ENCODE peak calls at places on chromosomes 5 and 9, in nine cellular contexts. R, E, T, L, K, J, S, Q and B are unnamed samples.

GRCh38 chr9:127991017-127991756 is 10.4 kb upstream of the EEIG1 start:
- DNase-seq in E (no peak), S (no peak), L (no peak), T (no peak), Q (peak), K (peak), J (no peak), R (no peak), B (no peak)

GRCh38 chr5:74643160-74643562 is 2.6 kb upstream of the ENC1 start:
- DNase-seq in R (peak), L (no peak), E (no peak), S (no peak), K (no peak), J (peak), Q (peak), T (no peak), B (peak)

GRCh38 chr9:109918359-109919163 is 138.6 kb downstream of the PALM2AKAP2 start:
- DNase-seq in S (no peak), R (no peak), L (no peak), E (no peak), J (peak), T (no peak), K (peak), Q (no peak), B (peak)

GRCh38 chr5:62786099-62786498 is 207.5 kb downstream of the LRRC70 start:
- DNase-seq in J (no peak), Q (no peak), T (no peak), S (no peak), R (no peak), E (no peak), K (no peak), L (no peak), B (no peak)

GRCh38 chr5:123665822-123666371 is 153.9 kb downstream of the CSNK1G3 start:
- DNase-seq in R (no peak), L (no peak), K (no peak), E (no peak), Q (peak), T (no peak), S (no peak), J (no peak), B (no peak)

GRCh38 chr5:170393235-170393634 is 4.1 kb upstream of the KCNMB1 start:
- DNase-seq in J (no peak), L (no peak), E (no peak), R (no peak), S (no peak), T (no peak), K (no peak), Q (no peak), B (no peak)

GRCh38 chr5:55071413-55071812 is 31.0 kb upstream of the GZMA start:
- DNase-seq in E (no peak), J (no peak), S (no peak), T (peak), R (no peak), Q (no peak), L (no peak), K (no peak), B (no peak)

GRCh38 chr5:111953351-111954127 is 196.5 kb upstream of the NREP start:
- DNase-seq in E (no peak), S (no peak), L (no peak), J (peak), T (no peak), K (no peak), R (peak), Q (no peak), B (peak)

GRCh38 chr9:14031015-14031414 is 282.9 kb downstream of the NFIB start:
- DNase-seq in Q (no peak), R (peak), E (no peak), T (peak), K (no peak), J (peak), L (peak), S (no peak), B (peak)

GRCh38 chr9:94526271-94526670 is 28.6 kb upstream of the PCAT7 start:
- DNase-seq in E (no peak), L (no peak), K (no peak), R (no peak), T (no peak), Q (no peak), J (no peak), S (no peak), B (no peak)

GRCh38 chr5:178201927-178202235 is 2.5 kb upstream of the HNRNPAB start:
- DNase-seq in T (peak), R (no peak), K (no peak), E (no peak), S (no peak), J (no peak), L (no peak), Q (no peak), B (no peak)

GRCh38 chr5:96962540-96962991 is 26.7 kb downstream of the LNPEP start:
- DNase-seq in Q (no peak), E (no peak), T (no peak), R (no peak), K (no peak), J (no peak), S (no peak), L (no peak), B (no peak)

GRCh38 chr5:94415798-94416197 is 202.6 kb downstream of the KIAA0825 start:
- DNase-seq in S (no peak), J (no peak), L (no peak), K (no peak), R (no peak), Q (no peak), T (no peak), E (no peak), B (no peak)

GRCh38 chr9:73426226-73426625 is 274.6 kb downstream of the ANXA1 start:
- DNase-seq in S (no peak), E (no peak), L (no peak), J (no peak), T (no peak), K (no peak), R (no peak), Q (no peak), B (no peak)

GRCh38 chr5:167916706-167917105 is 374.7 kb upstream of the WWC1 start:
- DNase-seq in T (peak), E (no peak), L (peak), Q (no peak), K (no peak), J (peak), S (no peak), R (no peak), B (peak)

GRCh38 chr5:179793470-179794139 is at the start of gene LTC4S:
- DNase-seq in T (peak), L (peak), S (peak), R (peak), Q (no peak), K (peak), E (no peak), J (peak), B (peak)

GRCh38 chr5:143102414-143102813 is 301.1 kb downstream of the NR3C1 start:
- DNase-seq in J (no peak), L (no peak), K (no peak), S (no peak), T (no peak), E (no peak), R (peak), Q (no peak), B (no peak)

GRCh38 chr5:109078448-109078847 is 330.8 kb downstream of the FER start:
- DNase-seq in K (no peak), Q (no peak), R (no peak), J (no peak), E (no peak), T (no peak), S (no peak), L (no peak), B (no peak)

GRCh38 chr9:16726718-16727451 is 143.6 kb downstream of the BNC2 start:
- DNase-seq in S (peak), Q (peak), L (peak), K (peak), R (peak), J (peak), T (peak), E (peak), B (peak)

GRCh38 chr5:107633171-107633901 is 37.4 kb downstream of the EFNA5 start:
- DNase-seq in R (peak), T (no peak), J (peak), K (no peak), Q (no peak), S (no peak), L (no peak), E (no peak), B (peak)

GRCh38 chr9:89428901-89429890 is 68.7 kb downstream of the SEMA4D start:
- DNase-seq in E (no peak), J (no peak), Q (peak), K (no peak), T (peak), R (no peak), L (no peak), S (no peak), B (no peak)

GRCh38 chr5:125928663-125929062 is 494.5 kb upstream of the GRAMD2B start:
- DNase-seq in L (no peak), R (peak), Q (no peak), K (no peak), J (no peak), T (no peak), E (no peak), S (no peak), B (no peak)

GRCh38 chr5:111494350-111494999 is 17.9 kb downstream of the STARD4 start:
- DNase-seq in E (no peak), L (no peak), K (no peak), J (peak), S (no peak), T (no peak), R (no peak), Q (no peak), B (no peak)

GRCh38 chr5:32098291-32098690 is 75.8 kb downstream of the GOLPH3 start:
- DNase-seq in Q (no peak), E (no peak), T (no peak), J (no peak), K (no peak), S (no peak), L (no peak), R (no peak), B (no peak)

GRCh38 chr5:97071101-97071500 is 71.3 kb downstream of the LIX1 start:
- DNase-seq in K (peak), E (no peak), R (peak), J (peak), L (no peak), T (no peak), S (no peak), Q (no peak), B (peak)

GRCh38 chr5:134242146-134242545 is 16.3 kb upstream of the PPP2CA start:
- DNase-seq in E (no peak), L (peak), K (no peak), T (no peak), Q (peak), R (peak), J (peak), S (no peak), B (peak)

GRCh38 chr5:66367814-66368541 is 223.9 kb downstream of the SREK1 start:
- DNase-seq in K (no peak), Q (no peak), T (no peak), J (no peak), S (no peak), E (no peak), R (no peak), L (peak), B (no peak)

GRCh38 chr9:79616013-79616412 is 44.2 kb downstream of the TLE4 start:
- DNase-seq in J (peak), T (no peak), E (no peak), R (no peak), S (no peak), L (no peak), K (no peak), Q (no peak), B (no peak)

GRCh38 chr9:130354806-130355205 is 89.2 kb downstream of the HMCN2 start:
- DNase-seq in R (no peak), K (no peak), T (no peak), Q (no peak), L (peak), S (no peak), E (no peak), J (no peak), B (no peak)

GRCh38 chr5:161311965-161312364 is 234.6 kb downstream of the GABRB2 start:
- DNase-seq in R (no peak), T (no peak), L (no peak), Q (no peak), S (no peak), K (no peak), E (no peak), J (no peak), B (no peak)

GRCh38 chr9:33377089-33377715 is 25.2 kb downstream of the AQP7 start:
- DNase-seq in J (no peak), L (no peak), T (no peak), Q (no peak), S (peak), E (no peak), R (no peak), K (no peak), B (no peak)

DNA sequence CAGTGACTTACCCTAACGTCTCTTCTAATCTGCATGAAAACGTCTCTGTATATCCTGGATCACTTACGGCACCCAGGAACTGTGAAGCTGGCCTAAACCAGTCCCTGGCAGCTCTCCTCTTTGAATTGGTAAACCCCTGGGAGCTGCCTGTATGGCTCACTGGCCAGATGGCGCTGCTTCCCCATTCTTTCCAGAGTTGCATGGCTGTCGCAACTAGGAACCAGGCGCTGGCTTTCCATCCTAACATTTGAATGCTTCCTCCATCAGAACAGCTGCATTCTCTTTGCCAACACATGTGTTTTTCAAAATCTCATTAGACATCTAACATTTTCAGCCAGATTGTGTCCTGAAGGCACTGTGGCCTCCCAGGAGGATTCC is 8.0 kb upstream of the PCA3 start:
- DNase-seq in E (no peak), J (peak), L (no peak), K (peak), T (peak), S (no peak), Q (peak), R (peak), B (peak)
- TF ChIP-seq CTCF in E (no peak), J (peak), L (no peak), K (no peak), T (peak), S (peak), Q (peak), R (peak), B (peak)

GRCh38 chr9:133429641-133430161 is 7.5 kb downstream of the ADAMTS13 start:
- DNase-seq in K (peak), S (no peak), Q (peak), E (peak), T (peak), R (no peak), J (no peak), L (no peak), B (no peak)
- TF ChIP-seq CTCF in K (peak), S (peak), Q (peak), E (peak), T (peak), R (peak), J (peak), L (peak), B (peak)

GRCh38 chr5:138188632-138189031 is 9.7 kb downstream of the KIF20A start:
- DNase-seq in S (no peak), T (no peak), J (no peak), E (no peak), R (no peak), K (no peak), Q (no peak), L (no peak), B (no peak)
- TF ChIP-seq CTCF in S (no peak), T (no peak), J (no peak), E (no peak), R (no peak), K (no peak), Q (no peak), L (no peak), B (no peak)

GRCh38 chr9:129163753-129164152 is 14.3 kb downstream of the IER5L start:
- DNase-seq in T (no peak), J (no peak), E (no peak), R (no peak), S (no peak), K (no peak), Q (no peak), L (no peak), B (no peak)

GRCh38 chr9:129162497-129162896 is 15.6 kb downstream of the IER5L start:
- DNase-seq in R (no peak), T (no peak), K (no peak), J (no peak), S (no peak), E (no peak), Q (no peak), L (no peak), B (no peak)

GRCh38 chr9:129162901-129163670 is 15.0 kb downstream of the IER5L start:
- DNase-seq in R (no peak), K (no peak), S (no peak), T (no peak), L (no peak), Q (no peak), E (no peak), J (peak), B (peak)

GRCh38 chr9:129165198-129165597 is 12.9 kb downstream of the IER5L start:
- DNase-seq in T (no peak), Q (no peak), L (no peak), R (no peak), E (no peak), S (no peak), J (no peak), K (no peak), B (no peak)

DNA sequence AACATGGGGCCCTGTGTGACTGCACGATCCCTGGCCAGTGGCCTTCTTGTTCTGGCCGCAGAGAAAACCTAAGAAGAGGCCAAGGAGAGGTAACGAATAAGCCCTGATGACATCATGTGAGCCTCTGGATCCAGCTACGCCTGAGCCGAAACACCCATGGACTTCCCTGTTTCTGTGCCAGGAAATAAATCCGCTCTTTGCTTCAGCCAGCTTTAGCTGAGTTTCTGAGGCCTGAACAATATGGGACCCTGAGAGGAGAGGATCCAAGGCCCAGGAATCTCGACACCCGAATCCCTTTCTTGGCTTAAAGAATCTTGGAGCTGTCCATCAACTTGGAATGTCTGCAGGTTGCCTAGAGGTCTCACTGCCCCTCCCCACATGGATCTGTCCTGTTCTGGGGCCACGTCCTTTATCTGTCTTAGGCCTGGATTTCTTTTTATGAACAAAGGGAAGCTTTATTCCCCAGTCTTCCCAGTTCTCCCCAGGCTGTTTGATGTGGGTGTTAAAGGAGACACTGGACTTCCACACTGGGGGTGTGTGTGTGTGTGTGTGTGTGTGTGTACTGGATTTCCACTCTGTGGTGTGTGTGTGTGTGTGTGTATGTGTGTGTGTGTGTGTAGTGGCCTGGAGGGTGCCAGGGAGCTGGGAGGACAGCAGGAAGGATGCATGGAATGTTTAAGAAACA is 13.7 kb downstream of the IER5L start:
- DNase-seq in T (no peak), K (peak), L (no peak), Q (no peak), E (no peak), J (peak), R (peak), S (no peak), B (peak)
- TF ChIP-seq CTCF in T (no peak), K (no peak), L (no peak), Q (no peak), E (no peak), J (no peak), R (no peak), S (no peak), B (no peak)

DNA sequence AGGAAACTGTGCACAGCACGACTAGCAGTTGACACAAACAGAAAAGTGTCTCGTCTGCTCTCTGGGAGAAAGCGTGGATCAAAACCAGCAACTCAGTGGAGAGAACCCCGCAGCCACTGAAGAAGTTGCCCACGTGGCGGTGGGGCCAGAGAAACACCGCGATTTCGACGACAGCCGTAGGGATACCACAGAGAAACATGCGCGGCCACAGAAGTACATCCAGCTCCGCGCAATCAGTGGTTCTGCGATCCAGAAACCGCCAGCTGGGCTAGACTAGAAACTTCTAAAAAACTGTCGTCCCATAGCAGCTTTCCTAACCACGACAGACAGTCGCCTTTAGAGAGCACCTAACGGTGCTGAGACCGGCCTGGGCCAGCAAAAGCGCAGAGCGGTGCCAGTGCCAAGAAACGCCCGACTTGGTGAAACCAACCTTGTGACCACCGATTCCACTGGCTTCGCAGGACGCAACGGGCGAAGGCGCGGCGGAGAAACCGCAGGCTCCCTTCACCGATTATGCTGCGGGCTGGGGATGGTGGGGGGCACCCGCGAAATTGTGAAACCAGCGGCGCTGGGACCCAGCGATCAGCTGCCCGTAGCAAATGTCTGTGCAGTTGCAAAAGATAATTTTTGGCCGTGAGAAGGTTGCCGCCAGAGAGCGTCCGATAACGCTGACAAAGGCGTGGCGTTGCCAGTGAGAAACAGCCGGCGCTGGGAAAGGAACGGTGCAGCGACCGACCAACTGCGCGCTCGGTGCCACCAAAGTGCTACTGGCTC is 2.7 kb upstream of the ANXA2R start:
- DNase-seq in S (peak), L (peak), R (peak), T (peak), K (peak), E (peak), J (peak), Q (peak), B (peak)
- TF ChIP-seq CTCF in S (no peak), L (no peak), R (no peak), T (peak), K (no peak), E (no peak), J (peak), Q (peak), B (peak)

GRCh38 chr5:57303985-57304384 is 130.1 kb downstream of the GPBP1 start:
- DNase-seq in K (no peak), S (no peak), T (peak), L (no peak), E (no peak), R (no peak), J (no peak), Q (peak), B (no peak)
- TF ChIP-seq CTCF in K (no peak), S (no peak), T (peak), L (no peak), E (no peak), R (peak), J (no peak), Q (no peak), B (no peak)

GRCh38 chr9:104091708-104092107 is 2.4 kb upstream of the SMC2 start:
- DNase-seq in J (peak), E (no peak), L (no peak), S (no peak), R (peak), K (peak), Q (peak), T (no peak), B (peak)

GRCh38 chr9:104092192-104092591 is 1.9 kb upstream of the SMC2 start:
- DNase-seq in S (no peak), J (no peak), Q (no peak), R (no peak), E (no peak), K (no peak), L (no peak), T (no peak), B (no peak)

GRCh38 chr9:104093162-104093561 is 947 bp upstream of the SMC2 start:
- DNase-seq in Q (no peak), E (no peak), R (peak), S (no peak), K (peak), J (peak), T (no peak), L (no peak), B (no peak)

GRCh38 chr9:104094534-104095020 is 468 bp downstream of the SMC2 start:
- DNase-seq in E (no peak), Q (no peak), J (no peak), L (no peak), K (no peak), S (no peak), T (no peak), R (peak), B (peak)

GRCh38 chr9:104093647-104094533 is at the start of gene SMC2:
- DNase-seq in L (peak), R (peak), J (peak), K (peak), T (peak), Q (peak), E (peak), S (peak), B (peak)
- TF ChIP-seq CTCF in L (no peak), R (no peak), J (no peak), K (no peak), T (no peak), Q (no peak), E (no peak), S (no peak), B (no peak)